ENCODE peak calls at places on chromosome 5, in eight cellular contexts. N, H, D, Q, X, L, T and B are unnamed samples.

GRCh38 chr5:669842-670395 is 23.2 kb downstream of the TPPP start:
- DNase-seq in Q (no peak), L (no peak), H (no peak), N (no peak), T (no peak), D (no peak), X (no peak), B (no peak)

GRCh38 chr5:80941496-80941895 is 18.7 kb upstream of the RASGRF2 start:
- DNase-seq in X (no peak), D (no peak), L (no peak), Q (no peak), N (no peak), H (no peak), T (no peak), B (no peak)

GRCh38 chr5:73231245-73231778 is 58.3 kb downstream of the TMEM174 start:
- DNase-seq in T (no peak), L (no peak), Q (no peak), X (no peak), N (no peak), H (no peak), D (no peak), B (no peak)

GRCh38 chr5:149228610-149229297 is 42.9 kb upstream of the AFAP1L1 start:
- DNase-seq in H (peak), D (no peak), X (no peak), T (no peak), Q (no peak), N (no peak), L (peak), B (no peak)

GRCh38 chr5:132761321-132762240 is 14.4 kb downstream of the CCNI2 start:
- DNase-seq in Q (no peak), X (no peak), T (no peak), L (no peak), H (no peak), D (no peak), N (no peak), B (no peak)

GRCh38 chr5:1750469-1750868 is 49.2 kb downstream of the MRPL36 start:
- DNase-seq in N (no peak), D (no peak), L (no peak), Q (no peak), X (peak), T (no peak), H (no peak), B (no peak)

GRCh38 chr5:89016741-89017312 is 133.8 kb upstream of the MEF2C start:
- DNase-seq in L (no peak), Q (no peak), D (no peak), X (no peak), T (no peak), N (no peak), H (no peak), B (no peak)

GRCh38 chr5:178467261-178468195 is 122.7 kb downstream of the COL23A1 start:
- DNase-seq in Q (no peak), D (no peak), X (no peak), T (no peak), L (no peak), H (no peak), N (no peak), B (no peak)

GRCh38 chr5:148690945-148691344 is 36.6 kb upstream of the HTR4 start:
- DNase-seq in N (no peak), L (no peak), X (no peak), H (no peak), T (no peak), D (no peak), Q (no peak), B (no peak)

GRCh38 chr5:177067491-177067890 is 19.2 kb upstream of the FGFR4 start:
- DNase-seq in L (no peak), Q (no peak), X (no peak), H (no peak), D (no peak), N (no peak), T (no peak), B (no peak)

GRCh38 chr5:79025054-79025465 is 40.0 kb upstream of the ARSB start:
- DNase-seq in Q (peak), L (peak), D (peak), X (peak), H (peak), T (peak), N (peak), B (peak)

GRCh38 chr5:172837640-172838039 is 3.6 kb downstream of the ERGIC1 start:
- DNase-seq in D (no peak), Q (peak), H (peak), L (no peak), X (no peak), T (no peak), N (peak), B (no peak)

GRCh38 chr5:156379198-156379597 is 52.2 kb downstream of the SGCD start:
- DNase-seq in Q (no peak), X (no peak), D (no peak), N (no peak), H (no peak), L (no peak), T (no peak), B (no peak)

GRCh38 chr5:178392386-178392785 is 159.8 kb upstream of the PHYKPL start:
- DNase-seq in X (peak), N (no peak), H (no peak), T (no peak), D (peak), L (no peak), Q (no peak), B (no peak)

GRCh38 chr5:116799401-116799800 is 224.8 kb upstream of the SEMA6A start:
- DNase-seq in Q (no peak), T (no peak), N (no peak), X (no peak), L (no peak), D (no peak), H (no peak), B (no peak)